ENCODE peak calls at places on chromosomes 2 and 18, in seven cellular contexts. J, X, P, L, A, S and G are unnamed samples.

GRCh38 chr2:112630268-112630667 is 15.5 kb upstream of the SLC20A1 start:
- DNase-seq in J (no peak), X (peak; percentile 53), P (no peak), L (no peak), A (no peak), S (no peak), G (peak; percentile 16)

GRCh38 chr18:58128286-58129018 is 84.4 kb downstream of the NEDD4L start:
- DNase-seq in J (peak; percentile 86), X (no peak), P (no peak), L (no peak), A (no peak), S (no peak), G (no peak)

GRCh38 chr2:162686336-162686735 is 152.2 kb downstream of the KCNH7 start:
- DNase-seq in J (no peak), X (no peak), P (no peak), L (no peak), A (no peak), S (no peak), G (no peak)

GRCh38 chr2:74498500-74499268 is 719 bp downstream of the LBX2 start:
- DNase-seq in J (no peak), X (no peak), P (peak; percentile 39), L (no peak), A (no peak), S (peak; percentile 32), G (no peak)

GRCh38 chr2:33126973-33127372 is 180.2 kb downstream of the LTBP1 start:
- DNase-seq in J (no peak), X (no peak), P (no peak), L (no peak), A (no peak), S (no peak), G (no peak)

GRCh38 chr2:200378652-200379290 is 72.3 kb downstream of the SPATS2L start:
- DNase-seq in J (no peak), X (no peak), P (no peak), L (no peak), A (no peak), S (no peak), G (no peak)

GRCh38 chr2:145807978-145808377 is 1288.1 kb upstream of the ZEB2 start:
- DNase-seq in J (no peak), X (no peak), P (no peak), L (no peak), A (no peak), S (no peak), G (no peak)

GRCh38 chr2:138503087-138503442 is 1.5 kb downstream of the SPOPL start:
- DNase-seq in J (no peak), X (no peak), P (no peak), L (no peak), A (no peak), S (no peak), G (no peak)

GRCh38 chr2:159615936-159616733 is at the start of gene BAZ2B:
- DNase-seq in J (peak; percentile 66), X (no peak), P (peak; percentile 41), L (peak; percentile 91), A (peak; percentile 66), S (peak; percentile 79), G (peak; percentile 78)

GRCh38 chr2:204923957-204924356 is 378.7 kb downstream of the PARD3B start:
- DNase-seq in J (no peak), X (no peak), P (no peak), L (no peak), A (no peak), S (no peak), G (no peak)

GRCh38 chr2:112640800-112641675 is 4.7 kb upstream of the SLC20A1 start:
- DNase-seq in J (no peak), X (no peak), P (no peak), L (no peak), A (no peak), S (no peak), G (no peak)

GRCh38 chr2:8867363-8867762 is 29.9 kb upstream of the KIDINS220 start:
- DNase-seq in J (no peak), X (no peak), P (no peak), L (no peak), A (no peak), S (no peak), G (no peak)

GRCh38 chr18:54734059-54734458 is 94.2 kb upstream of the RAB27B start:
- DNase-seq in J (peak; percentile 57), X (no peak), P (no peak), L (no peak), A (no peak), S (peak; percentile 69), G (no peak)

GRCh38 chr2:207156451-207157161 is 9.1 kb downstream of the KLF7 start:
- DNase-seq in J (no peak), X (no peak), P (no peak), L (no peak), A (no peak), S (no peak), G (no peak)

GRCh38 chr2:24400207-24400907 is 40.0 kb upstream of the ITSN2 start:
- DNase-seq in J (no peak), X (no peak), P (no peak), L (peak; percentile 30), A (no peak), S (no peak), G (no peak)

GRCh38 chr2:45585267-45585861 is 25.7 kb downstream of the SRBD1 start:
- DNase-seq in J (peak; percentile 19), X (no peak), P (peak; percentile 27), L (no peak), A (no peak), S (peak; percentile 77), G (no peak)

GRCh38 chr2:32697156-32697555 is 69.3 kb downstream of the TTC27 start:
- DNase-seq in J (no peak), X (no peak), P (no peak), L (no peak), A (no peak), S (no peak), G (no peak)

GRCh38 chr2:241561811-241562210 is 3.3 kb downstream of the BOK start:
- DNase-seq in J (no peak), X (no peak), P (no peak), L (peak; percentile 87), A (peak; percentile 88), S (no peak), G (no peak)

GRCh38 chr2:70124983-70125480 is 37.8 kb downstream of the PCBP1 start:
- DNase-seq in J (no peak), X (peak; percentile 85), P (peak; percentile 46), L (peak; percentile 92), A (peak; percentile 71), S (peak; percentile 70), G (peak; percentile 80)

GRCh38 chr2:112941753-112942653 is 31.0 kb downstream of the IL37 start:
- DNase-seq in J (peak; percentile 53), X (peak; percentile 69), P (peak; percentile 76), L (peak; percentile 83), A (peak; percentile 19), S (peak; percentile 78), G (peak; percentile 83)

GRCh38 chr2:96205888-96206287 is 2.7 kb downstream of the STARD7 start:
- DNase-seq in J (no peak), X (no peak), P (no peak), L (no peak), A (no peak), S (no peak), G (no peak)

GRCh38 chr2:197137234-197137633 is 173.3 kb downstream of the ANKRD44 start:
- DNase-seq in J (no peak), X (no peak), P (no peak), L (no peak), A (no peak), S (no peak), G (no peak)

GRCh38 chr18:58514773-58515172 is 114.1 kb downstream of the ALPK2 start:
- DNase-seq in J (no peak), X (peak; percentile 7), P (no peak), L (no peak), A (no peak), S (no peak), G (no peak)

GRCh38 chr18:58496231-58496630 is 132.7 kb downstream of the ALPK2 start:
- DNase-seq in J (no peak), X (no peak), P (no peak), L (no peak), A (no peak), S (no peak), G (no peak)

GRCh38 chr2:127669056-127669455 is 6.3 kb downstream of the LIMS2 start:
- DNase-seq in J (no peak), X (no peak), P (no peak), L (no peak), A (no peak), S (no peak), G (no peak)

GRCh38 chr2:98504386-98505109 is 59.9 kb downstream of the INPP4A start:
- DNase-seq in J (no peak), X (no peak), P (no peak), L (no peak), A (no peak), S (no peak), G (no peak)
- TF ChIP-seq CTCF in J (no peak), X (no peak), P (no peak), L (no peak), A (no peak), S (no peak), G (no peak)

GRCh38 chr18:3441290-3441689 is 8.7 kb upstream of the TGIF1 start:
- DNase-seq in J (no peak), X (no peak), P (no peak), L (no peak), A (no peak), S (peak; percentile 66), G (no peak)
- TF ChIP-seq CTCF in J (peak; percentile 45), X (peak; percentile 20), P (no peak), L (no peak), A (no peak), S (peak; percentile 39), G (peak; percentile 48)

DNA sequence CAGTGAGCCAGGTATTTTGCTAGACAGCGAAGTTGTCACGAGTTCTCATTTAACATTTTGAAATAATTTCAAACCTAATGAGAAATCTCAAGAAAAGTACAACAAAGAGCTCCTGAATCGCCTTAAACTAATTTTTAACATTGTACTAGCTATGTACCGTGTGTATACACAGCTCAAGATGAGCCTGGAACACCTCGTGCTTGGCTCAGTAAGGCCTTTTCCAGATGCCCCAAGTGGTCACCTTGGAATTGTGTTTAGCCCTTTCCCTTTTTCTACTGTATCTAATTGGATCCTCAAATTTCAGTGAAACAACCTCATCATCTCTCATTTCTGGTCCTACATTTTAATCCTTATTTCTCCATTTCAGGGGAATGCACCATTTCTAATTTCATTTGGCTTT is 7.2 kb downstream of the PTPN4 start:
- DNase-seq in J (no peak), X (no peak), P (no peak), L (no peak), A (no peak), S (no peak), G (no peak)
- TF ChIP-seq CTCF in J (no peak), X (no peak), P (no peak), L (no peak), A (no peak), S (no peak), G (peak; percentile 23)

GRCh38 chr18:37282386-37283037 is 283.1 kb downstream of the CELF4 start:
- DNase-seq in J (no peak), X (no peak), P (no peak), L (peak; percentile 43), A (no peak), S (peak; percentile 6), G (no peak)
- TF ChIP-seq CTCF in J (peak; percentile 59), X (no peak), P (peak; percentile 25), L (no peak), A (no peak), S (peak; percentile 31), G (peak; percentile 57)

DNA sequence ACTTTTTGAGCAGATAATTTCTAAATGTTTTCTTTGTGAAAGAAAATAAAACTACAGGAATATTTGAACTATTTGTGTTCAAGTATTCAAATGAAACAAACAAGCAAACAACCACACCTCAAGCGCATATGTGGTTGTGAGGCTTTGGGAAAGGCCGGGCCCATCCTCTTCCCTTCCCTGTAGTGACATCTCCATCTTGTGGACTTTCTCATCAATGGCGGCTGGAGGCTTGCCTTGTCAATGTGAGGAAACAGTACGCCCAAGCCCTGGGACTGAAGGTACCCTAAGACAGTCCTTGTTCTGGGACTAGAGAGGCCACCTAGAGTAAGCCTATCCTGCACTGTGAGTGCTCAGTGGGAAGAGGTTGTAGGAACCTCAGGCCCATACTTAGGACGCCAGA is 166.8 kb downstream of the TPGS2 start:
- DNase-seq in J (no peak), X (no peak), P (no peak), L (no peak), A (peak; percentile 34), S (peak; percentile 18), G (no peak)
- TF ChIP-seq CTCF in J (no peak), X (no peak), P (peak; percentile 24), L (no peak), A (no peak), S (no peak), G (peak; percentile 34)